ENCODE peak calls at places on chromosome 7, in seven cellular contexts. G, E, A, T, X, U and D are unnamed samples.

GRCh38 chr7:23184291-23184690 is 2.4 kb downstream of the NUP42 start:
- DNase-seq in E (no peak), A (no peak), T (no peak), G (no peak), U (no peak), X (no peak), D (no peak)

GRCh38 chr7:50349963-50350944 is 45.7 kb downstream of the IKZF1 start:
- DNase-seq in E (no peak), T (peak; percentile 77), X (no peak), U (peak; percentile 85), G (no peak), A (no peak), D (peak; percentile 47)

GRCh38 chr7:144036302-144036858 is 12.4 kb upstream of the OR2A5 start:
- DNase-seq in G (no peak), A (no peak), U (no peak), T (no peak), X (no peak), E (no peak), D (no peak)

GRCh38 chr7:41189866-41190265 is 513.0 kb downstream of the INHBA start:
- DNase-seq in X (peak; percentile 48), E (no peak), G (no peak), T (no peak), U (no peak), A (no peak), D (no peak)

GRCh38 chr7:74027683-74028320 is at the start of gene ELN:
- DNase-seq in U (no peak), X (peak; percentile 77), T (no peak), E (no peak), G (peak; percentile 56), A (peak; percentile 71), D (no peak)

GRCh38 chr7:157465597-157466348 is 129.0 kb downstream of the DNAJB6 start:
- DNase-seq in E (no peak), G (no peak), X (no peak), T (no peak), U (no peak), A (no peak), D (no peak)

GRCh38 chr7:124698964-124699363 is 66.6 kb downstream of the GPR37 start:
- DNase-seq in G (no peak), X (no peak), T (no peak), E (no peak), A (no peak), U (no peak), D (no peak)

GRCh38 chr7:129423700-129424410 is 10.4 kb upstream of the STRIP2 start:
- DNase-seq in X (no peak), U (no peak), E (no peak), T (no peak), A (no peak), G (no peak), D (no peak)

GRCh38 chr7:27487509-27487908 is 175.2 kb downstream of the HIBADH start:
- DNase-seq in X (no peak), G (no peak), A (no peak), U (no peak), E (no peak), T (no peak), D (no peak)

GRCh38 chr7:122140918-122141317 is 3.1 kb downstream of the AASS start:
- DNase-seq in X (no peak), E (no peak), T (no peak), U (no peak), G (no peak), A (no peak), D (no peak)

GRCh38 chr7:73706122-73707044 is 13.1 kb downstream of the STX1A start:
- DNase-seq in A (peak; percentile 62), X (no peak), G (no peak), E (no peak), T (no peak), U (peak; percentile 69), D (no peak)

GRCh38 chr7:69864822-69865221 is 266.5 kb downstream of the AUTS2 start:
- DNase-seq in T (no peak), U (no peak), X (no peak), G (no peak), E (no peak), A (no peak), D (no peak)

GRCh38 chr7:7433736-7434260 is 101.9 kb downstream of the COL28A1 start:
- DNase-seq in T (no peak), G (no peak), U (no peak), A (no peak), X (no peak), E (no peak), D (no peak)

GRCh38 chr7:2355079-2356008 is 717 bp downstream of the EIF3B start:
- DNase-seq in X (peak; percentile 33), G (peak; percentile 75), E (no peak), T (no peak), U (peak; percentile 71), A (no peak), D (no peak)

GRCh38 chr7:3218561-3219225 is 82.4 kb upstream of the SDK1 start:
- DNase-seq in T (no peak), A (no peak), E (no peak), X (no peak), G (no peak), U (no peak), D (no peak)

GRCh38 chr7:65979583-65980477 is 2.2 kb downstream of the GUSB start:
- DNase-seq in G (no peak), U (no peak), A (no peak), T (no peak), E (no peak), X (no peak), D (no peak)

GRCh38 chr7:139753079-139753692 is 24.6 kb downstream of the HIPK2 start:
- DNase-seq in U (no peak), G (peak; percentile 49), X (no peak), E (no peak), T (no peak), A (no peak), D (no peak)